ENCODE peak calls at places on chromosomes 12 and 14, in ten cellular contexts. X, M, L, W, P, S, J, I, U and B are unnamed samples. For H3K4me1, the result is how much of the 10 kb centered on the place peaks cover.

GRCh38 chr14:104132981-104133380 is 5.4 kb upstream of the KIF26A start:
- DNase-seq in X (peak), M (no peak), L (no peak), W (peak), P (no peak), S (no peak), J (no peak), I (no peak), U (peak), B (peak)

GRCh38 chr12:47715393-47715876 is 9.6 kb upstream of the RPAP3 start:
- DNase-seq in X (peak), M (peak), L (peak), W (peak), P (peak), S (peak), J (peak), I (peak), U (peak), B (no peak)

GRCh38 chr12:27826076-27826475 is 46.0 kb upstream of the MANSC4 start:
- DNase-seq in X (no peak), M (no peak), L (no peak), W (no peak), P (no peak), S (no peak), J (peak), I (no peak), U (no peak), B (no peak)

GRCh38 chr12:12823811-12824210 is 10.7 kb downstream of the DDX47 start:
- DNase-seq in X (no peak), M (no peak), L (no peak), W (no peak), P (no peak), S (no peak), J (no peak), I (no peak), U (no peak), B (no peak)

GRCh38 chr12:31966558-31967205 is 7.5 kb downstream of the RESF1 start:
- DNase-seq in X (no peak), M (no peak), L (no peak), W (no peak), P (no peak), S (no peak), J (no peak), I (no peak), U (peak), B (no peak)

GRCh38 chr14:35571598-35571997 is 37.6 kb downstream of the INSM2 start:
- DNase-seq in X (no peak), M (no peak), L (no peak), W (no peak), P (no peak), S (no peak), J (no peak), I (no peak), U (no peak), B (no peak)

GRCh38 chr14:65287264-65288131 is 125.0 kb upstream of the FUT8 start:
- DNase-seq in X (no peak), M (peak), L (no peak), W (no peak), P (peak), S (no peak), J (no peak), I (no peak), U (no peak), B (no peak)

GRCh38 chr12:96548384-96548783 is 59.0 kb downstream of the CFAP54 start:
- DNase-seq in X (no peak), M (no peak), L (no peak), W (no peak), P (no peak), S (no peak), J (no peak), I (no peak), U (no peak), B (no peak)

GRCh38 chr12:45732250-45732649 is 2.7 kb downstream of the ARID2 start:
- DNase-seq in X (no peak), M (no peak), L (no peak), W (no peak), P (peak), S (no peak), J (peak), I (no peak), U (no peak), B (no peak)

GRCh38 chr14:69636051-69636639 is 24.7 kb downstream of the SUSD6 start:
- DNase-seq in X (no peak), M (no peak), L (no peak), W (no peak), P (no peak), S (no peak), J (no peak), I (no peak), U (no peak), B (no peak)

GRCh38 chr14:23569443-23570151 is 2.0 kb upstream of the AP1G2 start:
- DNase-seq in X (peak), M (no peak), L (peak), W (peak), P (no peak), S (no peak), J (peak), I (peak), U (peak), B (no peak)

GRCh38 chr14:57479197-57479596 is 14.5 kb downstream of the CCDC198 start:
- DNase-seq in X (no peak), M (no peak), L (no peak), W (no peak), P (no peak), S (no peak), J (no peak), I (no peak), U (no peak), B (no peak)

GRCh38 chr14:28083456-28083855 is 683.1 kb upstream of the FOXG1 start:
- DNase-seq in X (no peak), M (no peak), L (no peak), W (no peak), P (no peak), S (no peak), J (no peak), I (no peak), U (peak), B (no peak)

GRCh38 chr14:36426836-36427235 is 93.2 kb downstream of the NKX2-1 start:
- DNase-seq in X (no peak), M (no peak), L (no peak), W (no peak), P (no peak), S (no peak), J (no peak), I (no peak), U (no peak), B (no peak)

GRCh38 chr14:50955373-50956043 is 11.2 kb upstream of the PYGL start:
- DNase-seq in X (peak), M (no peak), L (peak), W (peak), P (no peak), S (peak), J (peak), I (peak), U (peak), B (peak)

GRCh38 chr12:3350432-3350831 is 140.6 kb upstream of the PRMT8 start:
- DNase-seq in X (no peak), M (no peak), L (no peak), W (no peak), P (no peak), S (no peak), J (no peak), I (no peak), U (no peak), B (peak)

GRCh38 chr14:91246051-91246852 is 1.7 kb upstream of the GPR68 start:
- DNase-seq in X (no peak), M (peak), L (no peak), W (no peak), P (peak), S (no peak), J (no peak), I (no peak), U (no peak), B (no peak)

GRCh38 chr12:64088431-64089349 is 133.4 kb downstream of the KICS2 start:
- DNase-seq in X (peak), M (no peak), L (no peak), W (peak), P (no peak), S (peak), J (peak), I (peak), U (no peak), B (peak)

GRCh38 chr12:105315726-105316125 is 14.8 kb upstream of the C12orf75 start:
- DNase-seq in X (no peak), M (no peak), L (no peak), W (no peak), P (no peak), S (no peak), J (no peak), I (no peak), U (no peak), B (no peak)

GRCh38 chr12:101713059-101713682 is 15.7 kb downstream of the CHPT1 start:
- DNase-seq in X (peak), M (no peak), L (no peak), W (peak), P (no peak), S (peak), J (no peak), I (peak), U (peak), B (no peak)

GRCh38 chr12:50525422-50525821 is 20.6 kb downstream of the DIP2B start:
- DNase-seq in X (no peak), M (no peak), L (no peak), W (no peak), P (no peak), S (no peak), J (no peak), I (no peak), U (no peak), B (no peak)

GRCh38 chr12:23060161-23060560 is 435.2 kb downstream of the ETNK1 start:
- DNase-seq in X (no peak), M (no peak), L (no peak), W (no peak), P (no peak), S (no peak), J (no peak), I (no peak), U (no peak), B (no peak)

GRCh38 chr12:92899388-92900001 is 29.6 kb downstream of the EEA1 start:
- DNase-seq in X (no peak), M (no peak), L (peak), W (peak), P (no peak), S (peak), J (peak), I (peak), U (peak), B (peak)

GRCh38 chr12:117863004-117863709 is 105.6 kb downstream of the KSR2 start:
- DNase-seq in X (no peak), M (no peak), L (no peak), W (no peak), P (no peak), S (no peak), J (peak), I (no peak), U (no peak), B (no peak)

GRCh38 chr14:63383776-63384367 is 65.1 kb upstream of the GPHB5 start:
- DNase-seq in X (no peak), M (peak), L (no peak), W (no peak), P (no peak), S (no peak), J (no peak), I (no peak), U (no peak), B (no peak)

GRCh38 chr12:19428261-19428660 is 11.0 kb upstream of the AEBP2 start:
- DNase-seq in X (no peak), M (no peak), L (no peak), W (no peak), P (no peak), S (no peak), J (peak), I (no peak), U (no peak), B (no peak)

GRCh38 chr12:107287436-107288413 is 194.4 kb upstream of the CRY1 start:
- DNase-seq in X (no peak), M (no peak), L (no peak), W (no peak), P (no peak), S (no peak), J (peak), I (no peak), U (no peak), B (no peak)

GRCh38 chr12:110537605-110538409 is 35.7 kb downstream of the RAD9B start:
- DNase-seq in X (peak), M (no peak), L (no peak), W (no peak), P (no peak), S (peak), J (no peak), I (no peak), U (no peak), B (peak)

GRCh38 chr12:110536834-110537604 is 34.9 kb downstream of the RAD9B start:
- DNase-seq in X (no peak), M (no peak), L (no peak), W (no peak), P (no peak), S (no peak), J (no peak), I (no peak), U (no peak), B (no peak)

GRCh38 chr12:110538869-110539622 is 36.9 kb downstream of the RAD9B start:
- DNase-seq in X (no peak), M (no peak), L (no peak), W (no peak), P (no peak), S (no peak), J (no peak), I (no peak), U (no peak), B (no peak)

GRCh38 chr12:110543252-110543959 is 39.7 kb downstream of the PPTC7 start:
- DNase-seq in X (no peak), M (no peak), L (peak), W (peak), P (no peak), S (peak), J (no peak), I (no peak), U (no peak), B (peak)

DNA sequence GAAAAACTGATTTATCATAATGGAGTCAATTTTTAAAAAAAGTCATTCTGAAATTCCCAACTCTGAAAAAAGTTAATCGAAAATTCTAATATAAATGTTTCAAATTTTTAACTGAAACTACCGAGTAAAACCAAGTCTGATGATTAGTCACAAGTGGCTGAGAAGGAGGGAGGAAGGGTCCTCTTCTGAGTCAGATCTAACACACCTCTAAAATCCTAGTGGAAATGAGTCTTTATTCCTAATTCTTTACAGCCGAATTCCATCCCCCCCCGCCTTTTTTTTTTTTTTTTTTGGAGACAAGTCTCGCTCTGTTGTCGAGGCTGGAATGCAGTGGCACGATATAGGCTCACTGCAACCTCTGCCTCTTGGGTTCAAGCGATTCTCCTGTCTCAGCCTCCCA is 37.9 kb downstream of the RAD9B start:
- DNase-seq in X (no peak), M (no peak), L (no peak), W (no peak), P (no peak), S (no peak), J (no peak), I (no peak), U (no peak), B (no peak)
- H3K4me1 ChIP-seq in X (half or more), M (under half), L (under half), W (half or more), P (under half), S (under half), J (under half), I (under half), U (under half), B (under half)

GRCh38 chr12:25958254-25959068 is at the start of gene RASSF8:
- DNase-seq in X (peak), M (no peak), L (peak), W (peak), P (no peak), S (peak), J (peak), I (peak), U (peak), B (peak)
- H3K27ac ChIP-seq in X (peak), M (no peak), L (peak), W (peak), P (no peak), S (peak), J (peak), I (no peak), U (peak), B (peak)

GRCh38 chr14:68574461-68574860 is 218.4 kb downstream of the ZFP36L1 start:
- DNase-seq in X (no peak), M (no peak), L (no peak), W (no peak), P (no peak), S (no peak), J (no peak), I (no peak), U (no peak), B (no peak)

GRCh38 chr14:68569970-68570409 is 222.9 kb downstream of the ZFP36L1 start:
- DNase-seq in X (no peak), M (no peak), L (no peak), W (peak), P (no peak), S (no peak), J (no peak), I (peak), U (no peak), B (no peak)

GRCh38 chr14:68571073-68571703 is 221.7 kb downstream of the ZFP36L1 start:
- DNase-seq in X (no peak), M (no peak), L (no peak), W (peak), P (no peak), S (no peak), J (no peak), I (no peak), U (no peak), B (no peak)

GRCh38 chr14:68573126-68573525 is 219.7 kb downstream of the ZFP36L1 start:
- DNase-seq in X (no peak), M (no peak), L (no peak), W (peak), P (no peak), S (no peak), J (no peak), I (no peak), U (no peak), B (no peak)

GRCh38 chr14:68571928-68572525 is 220.8 kb downstream of the ZFP36L1 start:
- DNase-seq in X (no peak), M (no peak), L (no peak), W (peak), P (no peak), S (no peak), J (no peak), I (peak), U (no peak), B (no peak)
- H3K4me1 ChIP-seq in X (under half), M (under half), L (under half), W (under half), P (under half), S (under half), J (under half), I (half or more), U (under half), B (under half)

DNA sequence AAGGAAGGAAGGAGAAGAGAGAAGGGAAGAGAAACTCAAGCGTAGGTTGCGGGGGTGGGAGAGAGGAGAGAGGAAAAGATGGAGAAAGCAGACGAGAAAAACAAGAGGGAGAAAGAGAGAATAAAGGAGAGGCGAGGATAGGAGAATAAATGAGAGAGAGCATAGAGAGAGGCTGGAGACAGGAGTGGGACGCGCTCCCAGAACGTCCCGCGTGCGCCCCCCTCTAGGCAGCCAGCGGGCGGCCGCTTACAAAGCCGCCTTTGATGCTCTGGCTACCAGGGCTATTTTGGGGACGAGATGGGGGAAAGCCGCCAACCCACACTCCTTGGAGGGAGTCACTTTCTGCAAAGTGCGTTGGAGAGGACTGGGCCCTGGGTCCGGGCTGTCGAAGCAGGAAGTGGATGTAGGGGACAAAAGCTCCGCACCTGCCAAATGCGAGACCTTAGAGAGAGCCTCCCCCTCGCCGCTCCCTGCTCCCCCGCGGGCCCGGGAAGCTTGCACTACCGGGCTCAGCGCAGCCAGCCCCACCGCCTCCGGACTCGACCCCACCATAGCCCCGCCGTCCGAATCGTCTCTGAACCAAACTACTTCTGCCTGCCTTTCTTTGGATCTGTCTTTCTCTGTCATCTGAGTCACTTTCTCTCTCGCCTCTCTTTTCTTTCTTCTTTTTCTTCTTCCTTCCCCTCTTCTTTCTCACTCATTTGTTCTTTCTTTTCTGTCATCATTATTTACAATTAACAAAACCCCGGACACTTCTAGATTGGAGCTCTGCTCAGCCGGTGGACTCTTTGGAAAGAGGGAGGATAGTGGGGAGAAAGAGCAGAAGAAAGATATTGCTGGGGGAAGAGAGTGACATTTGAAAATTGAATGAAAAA is 8.0 kb downstream of the ASCL1 start:
- DNase-seq in X (peak), M (no peak), L (no peak), W (no peak), P (no peak), S (no peak), J (no peak), I (no peak), U (peak), B (no peak)
- H3K27ac ChIP-seq in X (no peak), M (no peak), L (no peak), W (no peak), P (no peak), S (no peak), J (no peak), I (no peak), U (no peak), B (no peak)